ENCODE peak calls at places on chromosomes 2 and 18, in seven cellular contexts. E, J, P, Z, R, O and G are unnamed samples.

GRCh38 chr2:127314193-127314988 is 20.4 kb upstream of the ERCC3 start:
- DNase-seq in E (no peak), J (no peak), P (no peak), Z (no peak), R (no peak), O (no peak), G (no peak)

GRCh38 chr2:46997329-46997728 is 81.7 kb upstream of the MCFD2 start:
- DNase-seq in E (no peak), J (no peak), P (no peak), Z (no peak), R (no peak), O (no peak), G (no peak)

GRCh38 chr2:67446504-67446911 is 49.4 kb downstream of the ETAA1 start:
- DNase-seq in E (no peak), J (no peak), P (no peak), Z (no peak), R (no peak), O (no peak), G (no peak)

GRCh38 chr18:41906528-41907256 is 48.3 kb upstream of the PIK3C3 start:
- DNase-seq in E (no peak), J (peak; percentile 15), P (peak; percentile 53), Z (peak; percentile 51), R (peak; percentile 13), O (peak; percentile 33), G (peak; percentile 7)

GRCh38 chr18:64271975-64272659 is 123.2 kb upstream of the LINC00305 start:
- DNase-seq in E (no peak), J (no peak), P (no peak), Z (no peak), R (no peak), O (no peak), G (no peak)

GRCh38 chr2:26942543-26943295 is 27.7 kb upstream of the MAPRE3 start:
- DNase-seq in E (peak; percentile 91), J (peak; percentile 50), P (peak; percentile 83), Z (peak; percentile 90), R (peak; percentile 53), O (no peak), G (peak; percentile 28)

GRCh38 chr2:13067508-13067907 is 350.8 kb downstream of the TRIB2 start:
- DNase-seq in E (no peak), J (no peak), P (no peak), Z (no peak), R (no peak), O (no peak), G (no peak)

GRCh38 chr18:79400591-79401381 is 5.1 kb downstream of the NFATC1 start:
- DNase-seq in E (no peak), J (no peak), P (peak; percentile 74), Z (no peak), R (no peak), O (peak; percentile 24), G (no peak)

GRCh38 chr2:240326886-240327285 is 108.6 kb upstream of the GPC1 start:
- DNase-seq in E (no peak), J (no peak), P (no peak), Z (no peak), R (no peak), O (no peak), G (no peak)

GRCh38 chr2:109112-109809 is 63.0 kb upstream of the FAM110C start:
- DNase-seq in E (no peak), J (no peak), P (no peak), Z (no peak), R (no peak), O (no peak), G (no peak)

GRCh38 chr2:16756831-16757644 is 91.4 kb upstream of the CYRIA start:
- DNase-seq in E (peak; percentile 84), J (peak; percentile 37), P (peak; percentile 82), Z (peak; percentile 79), R (peak; percentile 59), O (peak; percentile 26), G (peak; percentile 41)

GRCh38 chr2:25354116-25354515 is 12.4 kb upstream of the DNMT3A start:
- DNase-seq in E (no peak), J (no peak), P (no peak), Z (no peak), R (no peak), O (no peak), G (no peak)

GRCh38 chr2:237165405-237166276 is 80.0 kb downstream of the COPS8 start:
- DNase-seq in E (peak; percentile 63), J (peak; percentile 35), P (no peak), Z (peak; percentile 27), R (peak; percentile 14), O (no peak), G (no peak)

GRCh38 chr2:240325006-240325653 is 110.3 kb upstream of the GPC1 start:
- DNase-seq in E (no peak), J (no peak), P (no peak), Z (no peak), R (no peak), O (no peak), G (no peak)

GRCh38 chr2:69003731-69004130 is 9.2 kb upstream of the ANTXR1 start:
- DNase-seq in E (no peak), J (no peak), P (no peak), Z (no peak), R (no peak), O (no peak), G (no peak)

GRCh38 chr2:169362346-169363026 is at the start of gene LRP2:
- DNase-seq in E (peak; percentile 73), J (no peak), P (peak; percentile 16), Z (peak; percentile 67), R (peak; percentile 15), O (no peak), G (no peak)

GRCh38 chr2:81767173-81767720 is 1462.7 kb upstream of the LRRTM1 start:
- DNase-seq in E (no peak), J (no peak), P (no peak), Z (no peak), R (no peak), O (no peak), G (no peak)

GRCh38 chr2:217392930-217393584 is 533.2 kb upstream of the TNP1 start:
- DNase-seq in E (no peak), J (no peak), P (no peak), Z (no peak), R (no peak), O (no peak), G (no peak)
- H3K27ac ChIP-seq in E (no peak overlapping the region), J (no peak overlapping the region), P (no peak overlapping the region), Z (no peak overlapping the region), R (no peak overlapping the region), O (no peak overlapping the region), G (no peak overlapping the region)

GRCh38 chr18:23487738-23488625 is 15.3 kb upstream of the RMC1 start:
- DNase-seq in E (no peak), J (no peak), P (peak; percentile 36), Z (no peak), R (peak; percentile 60), O (peak; percentile 62), G (no peak)
- TF ChIP-seq SIN3A in E (no peak), J (no peak), P (peak; percentile 50), Z (no peak), R (no peak), O (no peak), G (no peak)

GRCh38 chr18:45339819-45340550 is 275.3 kb upstream of the SLC14A2 start:
- DNase-seq in E (no peak), J (no peak), P (no peak), Z (no peak), R (no peak), O (no peak), G (no peak)

GRCh38 chr18:45342166-45342565 is 273.1 kb upstream of the SLC14A2 start:
- DNase-seq in E (no peak), J (no peak), P (no peak), Z (no peak), R (no peak), O (no peak), G (no peak)

GRCh38 chr18:45342653-45343052 is 272.6 kb upstream of the SLC14A2 start:
- DNase-seq in E (no peak), J (no peak), P (no peak), Z (no peak), R (no peak), O (no peak), G (no peak)

GRCh38 chr18:45340884-45341283 is 274.4 kb upstream of the SLC14A2 start:
- DNase-seq in E (no peak), J (no peak), P (no peak), Z (no peak), R (no peak), O (no peak), G (no peak)

GRCh38 chr18:45341454-45341853 is 273.8 kb upstream of the SLC14A2 start:
- DNase-seq in E (no peak), J (no peak), P (no peak), Z (no peak), R (no peak), O (no peak), G (no peak)
- H3K27ac ChIP-seq in E (no peak overlapping the region), J (no peak overlapping the region), P (no peak overlapping the region), Z (no peak overlapping the region), R (no peak overlapping the region), O (no peak overlapping the region), G (no peak overlapping the region)

GRCh38 chr18:13163167-13163927 is 55.2 kb upstream of the LDLRAD4 start:
- DNase-seq in E (no peak), J (no peak), P (peak; percentile 4), Z (no peak), R (no peak), O (no peak), G (no peak)
- TF ChIP-seq SIN3A in E (no peak), J (no peak), P (no peak), Z (no peak), R (no peak), O (no peak), G (no peak)

DNA sequence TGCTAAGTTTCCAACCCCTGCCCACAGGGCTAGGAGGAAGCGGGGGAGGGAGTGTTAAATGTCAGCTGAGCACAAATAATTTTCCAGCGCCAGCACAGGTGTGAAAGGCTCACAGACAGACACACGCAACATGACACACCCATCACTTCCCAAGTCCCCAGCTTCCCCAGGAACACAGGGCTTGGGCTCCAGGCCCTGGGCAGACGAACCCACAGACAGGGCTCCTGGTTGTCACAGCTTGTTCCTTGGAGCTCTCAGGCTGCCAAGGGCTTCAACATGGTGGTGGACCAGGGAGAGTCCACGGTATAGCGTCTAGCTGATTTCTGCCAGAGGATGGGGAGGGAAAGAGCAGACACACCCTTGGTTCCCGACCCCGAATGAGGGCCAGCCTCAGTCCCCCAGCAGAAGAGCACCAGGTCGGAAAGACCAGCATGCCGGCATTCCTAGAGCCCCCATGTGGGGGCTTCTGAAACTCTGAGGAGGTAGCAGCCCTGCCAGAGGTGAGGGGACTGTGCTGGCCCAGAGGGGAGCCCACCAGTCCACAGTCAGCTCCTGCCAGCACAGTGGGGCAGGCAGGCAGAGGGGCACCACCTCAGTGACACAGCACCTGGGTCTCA is 1.9 kb downstream of the DUSP2 start:
- DNase-seq in E (no peak), J (no peak), P (no peak), Z (no peak), R (no peak), O (no peak), G (no peak)
- H3K27ac ChIP-seq in E (no peak overlapping the region), J (peak overlapping the region; percentile 92), P (no peak overlapping the region), Z (no peak overlapping the region), R (no peak overlapping the region), O (peak overlapping the region; percentile 89), G (no peak overlapping the region)

DNA sequence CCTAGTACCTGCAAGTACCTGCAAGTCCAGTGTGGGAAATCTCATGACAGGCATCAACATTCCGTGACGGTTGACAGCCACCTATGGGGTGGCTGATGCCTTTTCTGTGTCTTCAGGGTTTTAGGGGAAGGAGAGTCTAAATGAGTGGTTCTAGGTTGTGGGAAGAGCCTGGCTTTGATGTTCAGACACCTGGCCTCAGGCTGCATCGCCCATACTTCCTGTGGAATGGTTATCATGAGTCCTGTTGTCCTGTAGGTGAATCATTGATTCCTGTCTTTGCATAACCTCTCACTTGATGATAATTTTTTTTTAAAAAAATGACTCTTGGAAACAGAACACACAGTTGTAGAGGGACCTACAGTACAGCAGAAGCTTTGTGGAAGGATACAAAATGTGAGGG is 108.9 kb downstream of the NEDD4L start:
- DNase-seq in E (no peak), J (no peak), P (no peak), Z (no peak), R (no peak), O (no peak), G (no peak)
- TF ChIP-seq SIN3A in E (no peak), J (no peak), P (no peak), Z (no peak), R (no peak), O (no peak), G (no peak)